ENCODE peak calls at places on chromosomes 6 and 20, in seven cellular contexts. K, U, S, Q, V, T and Y are unnamed samples.

GRCh38 chr6:152671146-152671545 is 26.6 kb upstream of the MYCT1 start:
- DNase-seq in K (peak), U (no peak), S (no peak), Q (no peak), V (no peak), T (no peak), Y (no peak)

GRCh38 chr20:57977141-57977540 is 251.3 kb downstream of the ANKRD60 start:
- DNase-seq in K (no peak), U (no peak), S (no peak), Q (no peak), V (no peak), T (no peak), Y (no peak)

GRCh38 chr6:11710968-11711643 is 67.5 kb downstream of the ADTRP start:
- DNase-seq in K (no peak), U (no peak), S (no peak), Q (peak), V (no peak), T (no peak), Y (no peak)

GRCh38 chr6:119328866-119329806 is 20.4 kb downstream of the MAN1A1 start:
- DNase-seq in K (no peak), U (no peak), S (no peak), Q (no peak), V (no peak), T (no peak), Y (no peak)

GRCh38 chr6:43707269-43707668 is 19.7 kb upstream of the MRPS18A start:
- DNase-seq in K (no peak), U (no peak), S (no peak), Q (no peak), V (peak), T (no peak), Y (no peak)

GRCh38 chr6:3394671-3395070 is 62.2 kb downstream of the SLC22A23 start:
- DNase-seq in K (no peak), U (no peak), S (no peak), Q (no peak), V (no peak), T (no peak), Y (no peak)

GRCh38 chr6:15461127-15461944 is 201.5 kb downstream of the DTNBP1 start:
- DNase-seq in K (no peak), U (no peak), S (no peak), Q (no peak), V (no peak), T (no peak), Y (no peak)

GRCh38 chr20:58967652-58968429 is 13.2 kb upstream of the NELFCD start:
- DNase-seq in K (no peak), U (no peak), S (no peak), Q (no peak), V (no peak), T (no peak), Y (no peak)

GRCh38 chr20:59933296-59933848 is at the start of gene SYCP2:
- DNase-seq in K (no peak), U (no peak), S (peak), Q (peak), V (no peak), T (peak), Y (peak)

GRCh38 chr6:8589941-8590676 is 154.8 kb upstream of the SLC35B3 start:
- DNase-seq in K (no peak), U (no peak), S (no peak), Q (no peak), V (no peak), T (no peak), Y (no peak)

DNA sequence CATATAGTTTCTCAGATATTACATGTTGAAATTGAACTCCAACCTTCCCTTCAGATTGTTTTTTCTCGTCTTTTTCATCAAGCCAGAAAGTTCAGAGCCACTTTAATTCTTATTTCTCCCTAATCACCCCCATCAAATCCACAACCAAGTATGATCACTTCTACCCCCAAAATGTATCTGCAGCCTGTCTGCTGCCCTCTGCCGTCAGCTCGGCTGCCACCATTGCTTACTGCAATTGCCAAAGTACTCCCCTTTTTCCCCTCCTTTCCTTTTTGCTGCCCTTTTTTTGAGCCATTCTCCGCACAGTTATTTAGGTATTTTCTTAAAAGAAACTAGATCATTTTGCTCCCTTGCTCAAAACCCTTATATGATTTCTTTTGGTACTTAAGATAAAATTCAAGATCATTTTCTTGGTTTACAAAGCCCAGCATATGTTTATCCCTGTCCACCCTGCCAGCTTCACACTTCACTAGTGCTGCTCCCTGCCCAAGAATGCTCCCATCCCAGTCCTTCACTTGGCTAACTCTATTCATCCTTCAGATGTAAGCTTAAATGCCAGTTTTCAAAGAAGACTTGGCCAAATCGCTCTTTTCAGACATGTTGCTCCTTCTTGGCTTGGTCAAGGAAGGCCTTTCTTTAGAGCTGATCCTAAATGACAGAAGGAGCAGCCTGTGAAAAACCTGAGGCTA is 63.6 kb downstream of the SH3BGRL2 start:
- DNase-seq in K (no peak), U (no peak), S (no peak), Q (no peak), V (no peak), T (no peak), Y (no peak)
- TF ChIP-seq CTCF in K (no peak), U (no peak), S (no peak), Q (no peak), V (no peak), T (no peak), Y (no peak)

GRCh38 chr6:99789767-99790166 is 183.1 kb downstream of the PRDM13 start:
- DNase-seq in K (no peak), U (no peak), S (no peak), Q (peak), V (no peak), T (no peak), Y (no peak)

DNA sequence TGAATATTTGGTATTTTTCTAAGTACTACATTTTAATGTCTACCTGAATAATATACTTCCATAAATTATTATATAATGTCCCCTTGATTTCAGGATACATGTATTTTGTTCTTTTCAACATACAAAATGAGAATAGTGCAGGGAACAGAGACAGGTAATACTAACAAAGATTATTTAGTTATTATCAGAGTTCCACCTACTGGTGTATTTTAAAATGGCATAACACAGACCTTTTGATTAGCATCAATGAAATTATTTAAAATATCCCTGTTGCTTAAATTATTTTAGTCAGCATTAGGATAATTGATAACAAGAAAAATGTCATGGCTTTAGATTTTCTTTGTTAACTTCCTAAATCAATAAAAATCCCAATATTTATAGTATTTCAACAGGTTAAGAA is 184.0 kb downstream of the PRDM13 start:
- DNase-seq in K (no peak), U (no peak), S (no peak), Q (no peak), V (no peak), T (no peak), Y (no peak)
- TF ChIP-seq CTCF in K (no peak), U (no peak), S (no peak), Q (peak), V (peak), T (no peak), Y (no peak)

DNA sequence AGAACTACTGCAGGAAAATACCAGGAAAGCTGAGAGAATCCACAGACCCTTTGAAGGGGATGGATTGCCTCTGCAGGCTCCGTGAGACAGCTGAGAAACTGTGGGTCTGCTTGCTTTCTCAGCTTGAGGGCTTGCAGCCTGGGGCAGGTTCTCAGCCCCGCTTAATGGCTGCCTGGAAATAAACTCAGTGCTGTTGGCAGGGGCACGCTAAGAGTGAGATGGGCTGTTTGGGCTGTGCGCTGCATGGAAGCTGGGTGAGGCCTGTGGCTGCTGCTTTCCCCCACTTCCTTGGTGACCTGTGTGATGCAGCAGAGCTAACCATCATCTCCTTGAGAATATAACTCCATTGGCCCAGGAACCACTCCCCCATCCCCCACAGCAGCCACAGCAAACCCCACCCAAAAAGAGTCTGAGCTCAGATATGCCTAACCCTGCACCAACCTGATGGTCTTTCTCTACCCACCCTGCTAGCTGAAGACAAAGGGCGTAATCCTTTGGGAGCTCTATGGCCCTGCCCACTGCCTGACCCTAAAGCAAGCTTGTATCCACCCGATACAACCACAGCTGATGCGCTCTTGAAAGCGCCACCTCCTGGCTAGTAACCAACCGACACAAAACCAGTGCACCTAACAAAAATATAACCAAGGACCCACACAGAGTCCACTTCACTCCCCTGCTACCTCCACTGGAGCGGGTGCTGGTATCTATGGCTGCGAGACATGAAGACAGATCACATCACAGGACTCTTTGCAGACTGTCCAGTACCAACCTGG is 800.6 kb upstream of the MAP3K7 start:
- DNase-seq in K (no peak), U (no peak), S (no peak), Q (peak), V (no peak), T (no peak), Y (no peak)
- TF ChIP-seq CTCF in K (no peak), U (no peak), S (no peak), Q (no peak), V (no peak), T (no peak), Y (no peak)

DNA sequence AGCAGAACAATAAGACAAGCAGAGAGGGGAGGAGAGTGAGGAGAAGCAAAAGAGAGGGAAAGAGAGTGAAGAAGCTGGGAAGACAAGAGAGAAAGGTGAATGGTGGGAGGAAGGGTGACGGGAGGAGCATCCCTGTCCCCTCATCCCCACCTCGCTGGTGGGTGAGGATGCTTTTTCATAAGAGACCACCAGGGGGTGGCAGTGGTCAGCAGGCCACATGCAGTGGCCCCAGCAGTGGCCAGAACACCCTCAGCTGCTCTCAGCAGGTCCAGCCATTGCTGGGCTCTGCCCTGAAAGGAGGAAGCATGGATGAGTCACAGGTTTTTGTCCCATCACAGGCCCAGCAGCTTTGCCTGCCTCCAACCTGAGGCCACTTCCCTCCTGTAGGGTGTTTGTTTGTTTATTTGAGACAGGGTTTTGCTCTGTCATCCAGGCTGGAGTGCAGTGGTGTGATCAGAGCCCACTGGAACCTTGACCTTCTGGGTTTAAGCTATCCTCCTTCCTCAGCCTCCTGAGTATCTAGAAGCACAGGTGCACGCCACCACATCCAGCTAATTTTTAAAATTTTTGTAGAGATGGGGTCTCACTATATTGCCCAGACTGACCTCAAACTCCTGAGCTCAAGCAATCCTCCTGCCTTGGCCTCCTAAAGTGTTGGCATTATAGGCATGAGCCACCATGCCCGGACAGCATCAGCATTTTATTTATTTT is 23.9 kb downstream of the FGD2 start:
- DNase-seq in K (peak), U (peak), S (peak), Q (peak), V (peak), T (peak), Y (peak)
- TF ChIP-seq CTCF in K (peak), U (peak), S (no peak), Q (peak), V (peak), T (peak), Y (peak)